ENCODE peak calls at places on chromosomes 3 and 15, in five cellular contexts. P is AG09309, K is epithelial cell of esophagus, U is fibroblast of villous mesenchyme, W is astrocyte of the spinal cord. C is an unnamed sample.

GRCh38 chr3:9994086-9994844 is 7.6 kb upstream of the EMC3 start:
- DNase-seq in P (no peak), K (peak), U (peak), W (peak), C (no peak)

GRCh38 chr3:115071611-115072010 is 75.5 kb downstream of the ZBTB20 start:
- DNase-seq in P (peak), K (no peak), U (peak), W (peak), C (no peak)

GRCh38 chr15:91124155-91124554 is 24.1 kb downstream of the SV2B start:
- DNase-seq in P (no peak), K (no peak), U (no peak), W (no peak), C (no peak)

GRCh38 chr3:89252865-89253264 is 145.4 kb downstream of the EPHA3 start:
- DNase-seq in P (no peak), K (peak), U (no peak), W (no peak), C (no peak)

GRCh38 chr15:45249125-45249780 is 2.8 kb upstream of the SLC28A2 start:
- DNase-seq in P (no peak), K (no peak), U (no peak), W (no peak), C (no peak)

GRCh38 chr3:114903213-114903612 is 243.9 kb downstream of the ZBTB20 start:
- DNase-seq in P (no peak), K (no peak), U (no peak), W (no peak), C (no peak)

GRCh38 chr3:103127116-103127630 is 692.4 kb downstream of the ZPLD1 start:
- DNase-seq in P (no peak), K (no peak), U (no peak), W (peak), C (no peak)

GRCh38 chr15:23857028-23857641 is 170.0 kb upstream of the NDN start:
- DNase-seq in P (no peak), K (peak), U (peak), W (peak), C (peak)

GRCh38 chr3:188978772-188979171 is 193.0 kb upstream of the TPRG1 start:
- DNase-seq in P (peak), K (peak), U (peak), W (peak), C (no peak)

GRCh38 chr3:71512000-71512399 is 71.5 kb downstream of the FOXP1 start:
- DNase-seq in P (no peak), K (peak), U (no peak), W (no peak), C (no peak)

GRCh38 chr15:30913761-30914160 is 10.0 kb downstream of the FAN1 start:
- DNase-seq in P (no peak), K (no peak), U (no peak), W (no peak), C (no peak)

GRCh38 chr15:63332367-63333078 is 49.1 kb downstream of the CA12 start:
- DNase-seq in P (peak), K (peak), U (peak), W (peak), C (no peak)

GRCh38 chr15:60212536-60212935 is 185.2 kb downstream of the ANXA2 start:
- DNase-seq in P (no peak), K (peak), U (no peak), W (peak), C (no peak)

GRCh38 chr3:141370065-141370533 is 1.8 kb downstream of the ZBTB38 start:
- DNase-seq in P (peak), K (peak), U (peak), W (peak), C (no peak)

GRCh38 chr3:100001514-100002270 is 112.6 kb downstream of the FILIP1L start:
- DNase-seq in P (no peak), K (peak), U (no peak), W (no peak), C (no peak)

GRCh38 chr3:72273615-72274014 is 488.7 kb upstream of the PROK2 start:
- DNase-seq in P (peak), K (no peak), U (peak), W (peak), C (no peak)

GRCh38 chr3:45689787-45690145 is 570 bp downstream of the SACM1L start:
- DNase-seq in P (no peak), K (no peak), U (no peak), W (no peak), C (no peak)

GRCh38 chr3:174651951-174652350 is 207.2 kb upstream of the NAALADL2 start:
- DNase-seq in P (no peak), K (no peak), U (no peak), W (no peak), C (no peak)

GRCh38 chr3:193970773-193971206 is 165.2 kb upstream of the HES1 start:
- DNase-seq in P (no peak), K (peak), U (no peak), W (peak), C (no peak)

DNA sequence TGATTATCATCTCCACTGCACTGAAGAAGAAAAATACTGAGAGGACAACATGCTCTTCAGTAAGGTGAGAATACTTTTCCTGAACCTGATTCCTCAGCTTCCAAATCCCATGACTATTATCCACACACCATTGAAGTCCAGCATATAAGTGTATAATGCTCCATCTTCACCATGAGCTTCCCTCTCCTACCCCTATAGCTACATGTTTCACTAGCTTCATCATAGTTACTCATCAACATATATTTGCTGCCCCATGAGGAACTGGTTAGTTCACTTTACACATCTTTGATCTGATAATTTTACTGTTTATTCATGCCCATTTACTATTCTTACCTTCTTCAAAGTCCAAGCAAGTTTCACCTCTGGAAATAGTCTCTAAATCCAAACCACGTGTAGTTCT is 908.5 kb upstream of the SEMA6D start:
- DNase-seq in P (no peak), K (peak), U (no peak), W (no peak), C (no peak)
- TF ChIP-seq CTCF in P (no peak), K (no peak), U (no peak), W (no peak), C (no peak)

GRCh38 chr15:32029862-32030781 is at the start of gene CHRNA7:
- DNase-seq in P (no peak), K (peak), U (no peak), W (peak), C (peak)
- TF ChIP-seq CTCF in P (no peak), K (no peak), U (no peak), W (peak), C (peak)

GRCh38 chr3:20245781-20246180 is 59.8 kb upstream of the SGO1 start:
- DNase-seq in P (no peak), K (no peak), U (no peak), W (no peak), C (no peak)

GRCh38 chr3:20250786-20251185 is 64.8 kb upstream of the SGO1 start:
- DNase-seq in P (no peak), K (no peak), U (no peak), W (no peak), C (no peak)

GRCh38 chr3:20250314-20250713 is 64.3 kb upstream of the SGO1 start:
- DNase-seq in P (no peak), K (no peak), U (no peak), W (no peak), C (no peak)

DNA sequence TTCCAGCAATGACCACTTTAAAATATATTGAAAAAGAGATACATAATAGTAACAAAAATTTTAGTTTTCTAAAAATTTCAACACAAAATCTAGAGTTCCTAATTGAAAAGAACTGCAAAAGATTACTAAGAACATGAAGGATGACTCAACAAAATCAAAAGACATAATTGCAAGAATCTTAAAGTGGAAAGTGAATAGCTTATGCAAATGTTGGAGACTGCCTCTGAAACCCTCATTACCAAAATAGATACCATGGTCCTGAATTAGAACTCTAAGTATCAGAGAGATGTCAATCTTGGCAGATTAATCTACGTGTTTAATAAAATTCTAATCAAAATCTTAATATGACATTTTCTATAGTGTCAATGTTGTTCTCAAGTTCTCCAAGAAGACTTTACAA is 60.7 kb upstream of the SGO1 start:
- DNase-seq in P (no peak), K (no peak), U (no peak), W (no peak), C (no peak)
- TF ChIP-seq CTCF in P (no peak), K (no peak), U (no peak), W (no peak), C (no peak)

GRCh38 chr3:117011687-117012250 is 302.2 kb downstream of the TUSC7 start:
- DNase-seq in P (no peak), K (no peak), U (no peak), W (no peak), C (no peak)

GRCh38 chr3:117019082-117019713 is 309.6 kb downstream of the TUSC7 start:
- DNase-seq in P (peak), K (peak), U (peak), W (peak), C (peak)

GRCh38 chr3:117017135-117017990 is 307.8 kb downstream of the TUSC7 start:
- DNase-seq in P (no peak), K (no peak), U (no peak), W (no peak), C (no peak)

GRCh38 chr3:117018622-117019021 is 309.0 kb downstream of the TUSC7 start:
- DNase-seq in P (no peak), K (no peak), U (no peak), W (no peak), C (no peak)

GRCh38 chr3:117016359-117016758 is 306.8 kb downstream of the TUSC7 start:
- DNase-seq in P (no peak), K (no peak), U (no peak), W (no peak), C (no peak)
- TF ChIP-seq CTCF in P (no peak), K (no peak), U (no peak), W (no peak), C (no peak)

DNA sequence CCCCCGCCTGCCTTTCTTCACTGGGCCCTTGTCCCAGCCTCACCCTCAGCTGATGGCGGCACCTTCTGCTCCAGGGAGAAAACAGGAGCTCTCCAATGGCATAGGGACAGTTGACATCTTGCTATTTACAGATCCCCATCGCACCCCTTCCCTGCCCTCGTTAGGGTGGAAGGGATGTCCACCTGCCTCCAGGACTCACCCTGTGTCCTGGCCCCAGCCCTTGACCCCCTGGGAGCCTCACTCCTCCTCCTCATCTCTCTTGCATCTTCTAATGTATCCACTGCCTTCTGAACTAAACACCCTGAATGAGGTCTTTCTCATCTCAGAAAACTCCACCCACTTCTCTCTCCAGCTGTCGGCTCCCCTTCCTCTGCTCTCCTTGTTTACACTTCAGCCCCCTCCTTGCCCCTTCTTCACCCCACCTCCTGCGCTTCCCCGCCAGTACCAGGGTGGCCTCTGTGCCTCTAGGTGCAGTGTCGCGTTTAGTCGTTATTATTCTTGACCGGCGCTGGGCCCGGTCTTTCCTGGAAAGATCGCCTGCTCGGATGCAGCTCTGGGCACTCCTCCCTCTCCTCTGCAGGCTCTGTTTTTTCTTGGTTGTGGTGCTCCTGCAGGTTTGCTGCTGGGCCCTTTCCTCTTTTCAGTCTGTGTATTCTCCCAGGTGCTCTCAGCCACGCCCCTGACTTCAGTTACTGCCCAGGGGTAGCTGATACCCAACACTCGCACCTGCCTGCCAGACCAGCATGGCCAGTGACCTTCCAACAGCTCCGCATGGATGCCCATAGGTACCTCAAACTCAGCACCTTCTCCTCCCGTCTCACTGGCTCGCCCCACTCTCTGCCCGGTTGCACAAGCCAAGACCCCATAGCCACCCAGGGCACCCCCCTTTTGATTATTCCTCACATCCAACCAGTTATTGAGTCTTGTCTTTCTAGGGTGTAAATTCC is 42.9 kb downstream of the PML start:
- DNase-seq in P (no peak), K (no peak), U (no peak), W (no peak), C (no peak)
- TF ChIP-seq CTCF in P (no peak), K (no peak), U (no peak), W (no peak), C (no peak)

GRCh38 chr15:42723068-42723467 is 13.9 kb downstream of the CDAN1 start:
- DNase-seq in P (no peak), K (peak), U (no peak), W (no peak), C (no peak)
- TF ChIP-seq CTCF in P (peak), K (peak), U (no peak), W (peak), C (peak)

DNA sequence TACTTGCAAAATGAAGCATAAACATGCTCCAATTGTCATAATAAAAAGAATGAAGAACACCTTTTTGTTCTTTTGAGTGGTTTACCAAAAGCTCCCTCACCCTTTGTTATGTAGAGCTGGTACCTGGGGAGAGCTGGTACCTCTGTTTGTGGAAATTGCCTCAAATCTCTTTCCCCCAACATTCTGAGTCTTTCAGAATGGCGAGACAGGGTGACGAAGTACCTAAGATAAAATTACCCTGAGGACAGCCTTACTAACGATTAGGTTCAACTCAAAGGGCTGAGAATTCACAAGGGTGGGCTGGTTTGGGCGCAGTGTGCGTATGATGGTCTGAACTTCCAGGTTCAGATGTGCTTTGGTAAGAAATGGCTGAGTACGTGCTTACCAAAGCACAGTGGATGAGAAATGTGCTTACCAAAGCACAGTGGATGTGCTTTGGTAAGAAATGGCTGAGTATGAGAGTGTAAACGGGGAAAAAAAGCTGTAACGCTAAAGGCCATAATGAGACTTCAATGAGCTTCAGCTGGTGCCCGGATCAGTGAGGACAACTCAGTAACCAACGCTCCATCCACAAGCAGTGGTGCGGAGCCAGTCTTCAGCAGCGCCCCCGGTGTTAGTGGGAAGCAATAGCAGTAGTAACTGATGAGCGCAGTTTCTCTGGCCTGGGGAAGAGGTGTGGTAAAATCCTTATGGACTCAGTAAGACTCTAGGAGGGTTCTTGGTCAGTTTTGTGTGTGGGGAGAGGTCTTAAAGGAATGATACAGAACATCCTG is 72.3 kb upstream of the LRIG1 start:
- DNase-seq in P (no peak), K (no peak), U (no peak), W (no peak), C (peak)
- TF ChIP-seq CTCF in P (peak), K (no peak), U (peak), W (peak), C (peak)

GRCh38 chr3:3170998-3171397 is 8.5 kb downstream of the CRBN start:
- DNase-seq in P (no peak), K (peak), U (peak), W (peak), C (no peak)
- TF ChIP-seq CTCF in P (peak), K (peak), U (peak), W (peak), C (peak)

GRCh38 chr3:52892625-52893311 is 4.6 kb downstream of the STIMATE start:
- DNase-seq in P (no peak), K (no peak), U (peak), W (no peak), C (no peak)
- TF ChIP-seq CTCF in P (peak), K (no peak), U (peak), W (peak), C (no peak)

DNA sequence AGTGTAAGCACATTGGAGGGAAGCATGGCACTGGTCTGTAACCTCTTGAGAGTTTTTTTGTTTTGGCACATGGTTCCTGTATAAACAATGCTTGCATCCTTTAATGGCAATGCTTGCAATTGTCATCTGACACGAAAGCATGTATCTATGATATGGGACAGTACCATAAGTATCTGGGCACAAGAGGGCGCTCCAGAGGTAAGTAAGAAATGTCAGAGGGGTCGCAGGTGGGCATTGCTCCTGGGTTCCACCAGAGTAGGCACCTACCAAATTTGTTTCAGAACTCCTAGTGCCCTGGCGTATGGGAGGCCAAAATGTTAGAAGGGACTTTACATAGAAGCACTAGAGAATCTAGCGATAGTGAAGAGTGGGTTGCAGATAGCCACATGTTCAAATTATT is 58.7 kb upstream of the BCHE start:
- DNase-seq in P (no peak), K (peak), U (no peak), W (no peak), C (no peak)
- TF ChIP-seq CTCF in P (no peak), K (peak), U (peak), W (peak), C (peak)

C was measured in progenitor cell of endocrine pancreas.